ENCODE peak calls at places on chromosomes 2 and 18, in five cellular contexts. C is coronary artery, B is GF-D8, K is sigmoid colon, M is body of pancreas. I is an unnamed sample.

GRCh38 chr2:109335586-109336266 is 206.7 kb downstream of the SH3RF3 start:
- DNase-seq in C (no peak), B (no peak), K (no peak), M (no peak), I (peak; percentile 35)

GRCh38 chr2:67880291-67880761 is 182.5 kb downstream of the C1D start:
- DNase-seq in C (peak; percentile 64), B (no peak), K (no peak), M (peak; percentile 21), I (no peak)

GRCh38 chr2:200310545-200310971 is 4.1 kb downstream of the SPATS2L start:
- DNase-seq in C (no peak), B (no peak), K (no peak), M (no peak), I (no peak)

GRCh38 chr2:219230201-219230540 is 565 bp downstream of the ANKZF1 start:
- DNase-seq in C (no peak), B (no peak), K (peak; percentile 80), M (peak; percentile 57), I (peak; percentile 75)

GRCh38 chr18:74508366-74508765 is 12.2 kb downstream of the CNDP2 start:
- DNase-seq in C (no peak), B (no peak), K (peak; percentile 53), M (no peak), I (no peak)

GRCh38 chr2:241975593-241976284 is 106.2 kb downstream of the RTP5 start:
- DNase-seq in C (no peak), B (no peak), K (no peak), M (no peak), I (no peak)

GRCh38 chr2:73981081-73981968 is 3.4 kb upstream of the TET3 start:
- DNase-seq in C (no peak), B (no peak), K (peak; percentile 68), M (no peak), I (peak; percentile 67)

GRCh38 chr2:176385838-176386237 is 116.6 kb downstream of the MTX2 start:
- DNase-seq in C (no peak), B (no peak), K (no peak), M (no peak), I (no peak)

GRCh38 chr2:238911376-238912227 is 63.7 kb downstream of the TWIST2 start:
- DNase-seq in C (peak; percentile 62), B (no peak), K (no peak), M (no peak), I (no peak)

GRCh38 chr18:13613099-13613498 is 113.3 kb downstream of the FAM210A start:
- DNase-seq in C (no peak), B (no peak), K (no peak), M (no peak), I (no peak)